ENCODE peak calls at places on chromosomes 2 and 18, in five cellular contexts. U is tibial artery, S is NCI-H146, N is NCI-H524, B is AG04450. F is an unnamed sample.

GRCh38 chr2:33291278-33292013 is 185.0 kb upstream of the RASGRP3 start:
- DNase-seq in B (peak), N (peak), S (peak), U (no peak), F (no peak)

GRCh38 chr2:88933980-88934379 is 242.5 kb downstream of the RPIA start:
- DNase-seq in N (no peak), B (no peak), S (no peak), U (no peak), F (no peak)

GRCh38 chr2:201257381-201257940 is 2.9 kb upstream of the CASP8 start:
- DNase-seq in B (no peak), S (peak), U (peak), N (no peak), F (no peak)

GRCh38 chr2:223051580-223052375 is at the start of gene KCNE4:
- DNase-seq in B (no peak), N (peak), S (no peak), U (peak), F (no peak)

GRCh38 chr2:162333968-162334367 is 10.0 kb upstream of the GCA start:
- DNase-seq in S (peak), U (no peak), N (peak), B (no peak), F (peak)

GRCh38 chr18:73153271-73153670 is 285.5 kb upstream of the NETO1 start:
- DNase-seq in S (no peak), N (peak), B (no peak), U (no peak), F (no peak)

GRCh38 chr2:51511002-51511401 is 479.1 kb upstream of the NRXN1 start:
- DNase-seq in U (no peak), S (no peak), N (no peak), B (no peak), F (no peak)

GRCh38 chr2:204134421-204134820 is 197.9 kb downstream of the ICOS start:
- DNase-seq in U (no peak), B (no peak), N (no peak), S (no peak), F (no peak)

GRCh38 chr2:27100036-27100435 is 13.5 kb downstream of the KHK start:
- DNase-seq in N (no peak), S (no peak), B (no peak), U (no peak), F (no peak)

GRCh38 chr18:9614401-9615279 is at the start of gene PPP4R1:
- DNase-seq in S (peak), B (no peak), U (peak), N (peak), F (peak)

GRCh38 chr2:85867556-85868292 is 21.1 kb downstream of the ST3GAL5 start:
- DNase-seq in U (no peak), S (no peak), N (peak), B (no peak), F (peak)

GRCh38 chr18:74540689-74541421 is 6.6 kb downstream of the CNDP1 start:
- DNase-seq in N (no peak), B (no peak), S (peak), U (no peak), F (no peak)

GRCh38 chr2:28055325-28055970 is 164.9 kb downstream of the BABAM2 start:
- DNase-seq in B (no peak), U (no peak), S (no peak), N (no peak), F (no peak)

GRCh38 chr2:28570431-28570830 is 74.6 kb downstream of the PLB1 start:
- DNase-seq in B (no peak), S (no peak), N (no peak), U (no peak), F (no peak)

GRCh38 chr2:121185111-121185510 is 99.9 kb downstream of the TFCP2L1 start:
- DNase-seq in S (no peak), N (no peak), U (no peak), B (no peak), F (no peak)

GRCh38 chr2:182208421-182208820 is 218.4 kb downstream of the PDE1A start:
- DNase-seq in B (no peak), U (no peak), N (no peak), S (no peak), F (no peak)

GRCh38 chr2:98867539-98868309 is 68.3 kb downstream of the CRACDL start:
- DNase-seq in N (no peak), U (no peak), B (no peak), S (no peak), F (no peak)

GRCh38 chr2:231191896-231192872 is 6.2 kb upstream of the ARMC9 start:
- DNase-seq in S (peak), N (peak), U (peak), B (peak), F (no peak)

GRCh38 chr18:47163241-47163640 is 12.9 kb downstream of the IER3IP1 start:
- DNase-seq in U (no peak), B (no peak), N (no peak), S (no peak), F (no peak)

GRCh38 chr2:135993421-135993820 is 8.0 kb upstream of the DARS1 start:
- DNase-seq in S (no peak), U (no peak), B (no peak), N (no peak), F (no peak)

GRCh38 chr2:100259106-100259505 is 63.2 kb downstream of the LONRF2 start:
- DNase-seq in B (no peak), N (no peak), S (no peak), U (no peak), F (no peak)

GRCh38 chr2:183207110-183207509 is 82.9 kb downstream of the NUP35 start:
- DNase-seq in B (peak), N (no peak), S (no peak), U (no peak), F (no peak)

GRCh38 chr2:171923206-171923605 is 945 bp downstream of the HAT1 start:
- DNase-seq in N (peak), S (no peak), U (no peak), B (no peak), F (no peak)

GRCh38 chr18:22165603-22166069 is 3.8 kb upstream of the GATA6 start:
- DNase-seq in U (no peak), S (no peak), B (no peak), N (no peak), F (no peak)

GRCh38 chr2:241692448-241692847 is 5.8 kb upstream of the DTYMK start:
- DNase-seq in B (peak), N (no peak), S (no peak), U (no peak), F (no peak)

GRCh38 chr2:181262782-181263181 is 194.4 kb upstream of the ITGA4 start:
- DNase-seq in N (no peak), S (no peak), U (no peak), B (no peak), F (no peak)

GRCh38 chr18:50674307-50674706 is 114.4 kb downstream of the MAPK4 start:
- DNase-seq in S (no peak), U (no peak), B (no peak), N (no peak), F (no peak)

GRCh38 chr2:128263902-128264331 is 54.8 kb downstream of the HS6ST1 start:
- DNase-seq in B (no peak), S (no peak), N (no peak), U (no peak), F (no peak)

GRCh38 chr18:3998698-3999333 is 456.3 kb downstream of the DLGAP1 start:
- DNase-seq in U (no peak), N (peak), B (peak), S (peak), F (peak)

GRCh38 chr2:224545884-224546644 is 39.1 kb downstream of the CUL3 start:
- DNase-seq in U (no peak), N (no peak), B (peak), S (no peak), F (no peak)